ENCODE peak calls at places on chromosomes 13 and 19, in seven cellular contexts. T, J, P, V, W, M and B are unnamed samples.

GRCh38 chr19:7394728-7395359 is 46.1 kb downstream of the ARHGEF18 start:
- DNase-seq in T (peak), J (peak), P (peak), V (peak), W (peak), M (peak), B (peak)

GRCh38 chr13:100735494-100735893 is 60.9 kb upstream of the TMTC4 start:
- DNase-seq in T (no peak), J (no peak), P (no peak), V (no peak), W (no peak), M (no peak), B (no peak)

GRCh38 chr13:36841411-36841810 is 22.4 kb downstream of the RFXAP start:
- DNase-seq in T (no peak), J (no peak), P (no peak), V (no peak), W (no peak), M (no peak), B (no peak)

GRCh38 chr19:29673451-29674371 is 8.4 kb downstream of the PLEKHF1 start:
- DNase-seq in T (no peak), J (no peak), P (no peak), V (no peak), W (no peak), M (no peak), B (peak)

GRCh38 chr19:3361384-3362216 is 4.8 kb upstream of the NFIC start:
- DNase-seq in T (no peak), J (no peak), P (no peak), V (no peak), W (no peak), M (no peak), B (no peak)

GRCh38 chr13:45885194-45885593 is 33.6 kb upstream of the SIAH3 start:
- DNase-seq in T (no peak), J (no peak), P (no peak), V (no peak), W (no peak), M (no peak), B (no peak)

GRCh38 chr19:12802267-12803106 is 618 bp downstream of the THSD8 start:
- DNase-seq in T (no peak), J (no peak), P (no peak), V (no peak), W (no peak), M (no peak), B (no peak)

GRCh38 chr19:56663931-56664500 is 7.5 kb downstream of the ZNF835 start:
- DNase-seq in T (no peak), J (no peak), P (no peak), V (no peak), W (no peak), M (no peak), B (no peak)

GRCh38 chr13:20131057-20131832 is 29.6 kb downstream of the GJA3 start:
- DNase-seq in T (no peak), J (no peak), P (no peak), V (no peak), W (no peak), M (no peak), B (no peak)

GRCh38 chr13:40550130-40550529 is 116.3 kb downstream of the FOXO1 start:
- DNase-seq in T (no peak), J (no peak), P (no peak), V (no peak), W (no peak), M (no peak), B (no peak)

GRCh38 chr19:36489920-36490415 is 607 bp upstream of the ZNF566 start:
- DNase-seq in T (no peak), J (peak), P (peak), V (peak), W (no peak), M (peak), B (peak)

GRCh38 chr19:18543814-18544475 is 572 bp upstream of the FKBP8 start:
- DNase-seq in T (peak), J (peak), P (peak), V (peak), W (no peak), M (no peak), B (peak)
- TF ChIP-seq POLR2A in T (no peak), J (no peak), P (peak), V (no peak), W (no peak), M (no peak), B (no peak)

GRCh38 chr19:40797166-40797962 is 1.6 kb upstream of the EGLN2 start:
- DNase-seq in T (no peak), J (no peak), P (no peak), V (no peak), W (no peak), M (no peak), B (no peak)

GRCh38 chr19:40799558-40800338 is 757 bp downstream of the EGLN2 start:
- DNase-seq in T (no peak), J (no peak), P (no peak), V (peak), W (no peak), M (no peak), B (peak)

GRCh38 chr19:40797963-40798222 is 1.1 kb upstream of the EGLN2 start:
- DNase-seq in T (no peak), J (no peak), P (no peak), V (no peak), W (no peak), M (no peak), B (no peak)

GRCh38 chr19:40798997-40799557 is at the start of gene EGLN2:
- DNase-seq in T (no peak), J (no peak), P (no peak), V (no peak), W (no peak), M (no peak), B (no peak)

DNA sequence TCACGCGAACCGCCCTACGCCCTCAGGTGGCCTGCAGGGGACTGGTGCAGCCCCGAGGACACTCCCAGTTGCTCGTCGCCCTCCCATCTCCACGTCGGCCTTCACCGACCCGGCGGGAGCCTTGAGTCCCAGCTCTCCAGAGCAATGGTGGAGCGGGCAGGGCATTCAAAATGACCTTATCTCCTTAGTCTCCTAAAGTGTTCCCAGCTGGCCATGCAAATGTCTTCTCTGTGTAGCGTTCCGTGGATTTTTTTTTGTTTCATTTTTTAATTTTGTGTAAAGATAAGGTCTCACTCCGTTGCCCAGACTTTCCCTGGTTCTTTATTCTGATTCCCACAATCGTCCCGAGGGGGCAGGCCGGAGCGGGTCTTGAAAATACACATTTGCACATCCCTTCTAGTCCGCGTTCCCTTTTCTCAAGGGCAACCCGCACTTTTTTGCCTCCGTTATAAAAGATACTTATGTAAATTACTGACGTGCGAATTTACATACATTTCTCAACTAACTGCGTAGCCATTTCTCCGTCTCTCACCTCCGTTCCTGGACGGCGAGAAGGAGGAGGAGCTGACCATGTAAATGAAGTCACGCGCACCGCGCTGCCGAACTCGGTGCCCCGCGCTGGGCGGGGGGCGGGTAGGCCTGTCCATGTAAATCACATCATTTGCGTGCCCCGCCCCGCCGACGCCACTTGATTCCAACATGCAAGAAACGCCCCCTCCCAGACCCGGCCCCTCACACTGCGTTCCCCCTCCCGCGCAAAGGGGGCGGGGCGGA is 581 bp upstream of the EGLN2 start:
- DNase-seq in T (peak), J (peak), P (peak), V (peak), W (peak), M (peak), B (peak)
- TF ChIP-seq POLR2A in T (no peak), J (no peak), P (peak), V (no peak), W (no peak), M (peak), B (no peak)

DNA sequence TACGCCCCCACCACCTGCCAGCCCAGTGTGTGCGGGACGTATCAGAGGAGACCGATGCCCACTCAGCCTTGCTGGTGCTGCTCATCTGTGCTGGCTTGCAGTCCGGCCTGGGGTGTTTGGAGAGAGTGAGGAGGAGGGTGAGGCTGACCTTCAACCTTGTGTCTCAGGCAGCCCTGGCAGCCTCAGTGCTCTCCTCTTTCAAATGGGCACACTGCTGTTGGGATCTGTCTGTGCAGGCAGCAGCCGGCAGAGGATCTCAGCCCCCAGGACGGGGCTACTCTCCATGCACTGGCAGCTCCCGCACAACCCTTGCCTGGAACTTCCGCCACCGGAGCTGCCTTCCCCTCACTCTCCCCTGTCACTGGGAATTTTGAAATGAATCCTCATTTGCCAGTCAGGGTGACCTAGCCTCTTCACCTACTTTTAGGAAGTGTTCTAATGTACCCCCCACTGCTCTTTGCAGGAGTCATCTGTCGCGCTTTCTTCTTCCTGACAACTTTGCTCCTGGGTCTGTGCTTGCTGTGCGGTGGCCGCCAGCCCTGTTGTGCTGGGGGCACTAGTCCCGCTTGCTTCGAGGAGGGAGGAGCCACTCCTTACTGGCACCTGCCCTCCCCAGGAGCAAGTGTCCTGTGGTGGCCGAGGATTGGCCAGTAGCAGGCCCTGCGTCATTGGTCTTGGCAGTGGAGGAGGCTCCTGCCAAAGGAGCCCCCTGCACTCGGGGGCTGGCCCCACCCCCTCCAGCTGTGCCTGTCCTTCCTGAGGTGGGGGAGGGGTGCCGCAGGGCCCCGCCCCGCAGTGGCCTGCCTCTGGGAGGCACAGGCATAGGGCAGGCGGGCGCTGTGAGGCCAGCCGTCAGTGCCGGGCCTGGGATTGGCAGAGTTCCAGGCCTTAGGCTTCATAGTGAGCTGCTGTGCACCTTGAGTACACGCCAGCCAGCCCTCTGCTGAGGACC is 53.4 kb downstream of the TSSK6 start:
- DNase-seq in T (no peak), J (no peak), P (no peak), V (peak), W (no peak), M (no peak), B (peak)
- TF ChIP-seq POLR2A in T (no peak), J (no peak), P (no peak), V (no peak), W (no peak), M (no peak), B (no peak)

GRCh38 chr13:99192480-99192879 is 8.2 kb upstream of the UBAC2 start:
- DNase-seq in T (no peak), J (no peak), P (no peak), V (no peak), W (no peak), M (no peak), B (no peak)

GRCh38 chr13:99190147-99190985 is 10.3 kb upstream of the UBAC2 start:
- DNase-seq in T (no peak), J (no peak), P (no peak), V (no peak), W (no peak), M (no peak), B (no peak)

GRCh38 chr13:99193152-99193551 is 7.5 kb upstream of the UBAC2 start:
- DNase-seq in T (peak), J (no peak), P (no peak), V (no peak), W (no peak), M (no peak), B (no peak)

GRCh38 chr13:99191336-99191899 is 9.2 kb upstream of the UBAC2 start:
- DNase-seq in T (no peak), J (no peak), P (no peak), V (no peak), W (no peak), M (no peak), B (no peak)

GRCh38 chr13:99191900-99192399 is 8.7 kb upstream of the UBAC2 start:
- DNase-seq in T (peak), J (peak), P (no peak), V (peak), W (no peak), M (no peak), B (no peak)
- TF ChIP-seq POLR2A in T (no peak), J (no peak), P (no peak), V (no peak), W (no peak), M (no peak), B (no peak)

GRCh38 chr13:87259479-87260083 is 411.6 kb upstream of the SLITRK5 start:
- DNase-seq in T (no peak), J (no peak), P (no peak), V (no peak), W (no peak), M (no peak), B (no peak)
- TF ChIP-seq POLR2A in T (no peak), J (no peak), P (no peak), V (no peak), W (no peak), M (no peak), B (no peak)

GRCh38 chr19:46713781-46714522 is 3.0 kb downstream of the PRKD2 start:
- DNase-seq in T (peak), J (peak), P (no peak), V (peak), W (peak), M (peak), B (peak)
- TF ChIP-seq POLR2A in T (no peak), J (no peak), P (peak), V (no peak), W (no peak), M (no peak), B (no peak)

GRCh38 chr13:32314271-32314967 is 744 bp downstream of the ZAR1L start:
- DNase-seq in T (peak), J (no peak), P (no peak), V (peak), W (no peak), M (peak), B (peak)

GRCh38 chr13:32316030-32316344 is 679 bp downstream of the BRCA2 start:
- DNase-seq in T (no peak), J (no peak), P (peak), V (peak), W (no peak), M (no peak), B (no peak)

GRCh38 chr13:32316476-32316875 is 1.2 kb downstream of the BRCA2 start:
- DNase-seq in T (no peak), J (no peak), P (no peak), V (no peak), W (no peak), M (no peak), B (no peak)

GRCh38 chr13:32314968-32315254 is 252 bp downstream of the ZAR1L start:
- DNase-seq in T (peak), J (peak), P (no peak), V (peak), W (no peak), M (no peak), B (no peak)

GRCh38 chr13:32315255-32316029 is at the start of the genes BRCA2 and ZAR1L:
- DNase-seq in T (peak), J (peak), P (peak), V (peak), W (peak), M (peak), B (peak)
- TF ChIP-seq POLR2A in T (no peak), J (peak), P (peak), V (no peak), W (peak), M (no peak), B (peak)

DNA sequence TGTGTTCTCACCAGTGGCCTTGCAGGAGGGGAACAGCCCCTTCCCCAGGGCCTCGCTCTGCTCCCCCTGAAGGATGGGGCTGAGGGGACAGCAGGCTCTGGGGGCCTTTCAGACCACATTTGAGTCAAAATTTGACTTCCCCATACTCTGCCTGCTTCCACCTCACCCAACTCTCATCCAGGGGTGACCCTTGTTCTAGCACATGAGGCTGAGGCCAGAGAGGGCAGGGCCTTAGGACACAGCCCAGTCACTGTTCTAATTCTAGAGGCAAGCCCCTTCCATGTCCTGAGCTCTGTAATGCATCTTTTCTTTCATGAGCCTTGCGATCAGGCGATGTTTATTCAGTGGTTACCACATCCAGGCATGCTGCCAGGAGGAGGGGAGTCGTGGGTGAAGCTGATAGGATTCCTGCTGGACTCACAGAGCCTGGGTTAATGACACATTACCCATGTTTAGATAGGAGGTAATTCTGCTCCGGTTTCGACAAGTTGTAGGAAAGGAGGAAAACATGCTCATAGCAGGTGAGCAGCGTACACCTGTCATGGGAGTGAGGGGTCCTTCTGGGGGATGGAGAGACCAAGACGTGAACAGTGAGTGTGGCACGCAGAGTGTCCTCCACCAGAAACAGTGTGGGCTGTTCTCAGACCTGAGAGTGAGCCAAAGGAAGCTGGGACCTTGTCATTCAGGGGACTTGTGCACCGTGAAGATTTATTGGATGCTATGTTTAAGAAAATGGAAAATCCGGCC is 9.3 kb downstream of the RPS9 start:
- DNase-seq in T (peak), J (peak), P (no peak), V (peak), W (peak), M (peak), B (peak)
- TF ChIP-seq POLR2A in T (no peak), J (peak), P (no peak), V (no peak), W (no peak), M (no peak), B (no peak)